ENCODE peak calls at places on chromosomes 2 and 18, in nine cellular contexts. U, A, W, Y, I, E, T, H and Q are unnamed samples.

GRCh38 chr2:120436885-120437603 is 91.1 kb downstream of the INHBB start:
- DNase-seq in H (no peak), T (peak; percentile 57), E (peak; percentile 9), W (no peak), A (no peak), U (peak; percentile 29), I (peak; percentile 31), Y (no peak), Q (no peak)

GRCh38 chr2:223760838-223761502 is 76.4 kb downstream of the AP1S3 start:
- DNase-seq in U (peak; percentile 51), A (no peak), H (peak; percentile 6), E (peak; percentile 92), W (no peak), T (peak; percentile 83), I (peak; percentile 88), Y (no peak), Q (no peak)

GRCh38 chr2:83705146-83705545 is 753.9 kb downstream of the SUCLG1 start:
- DNase-seq in E (no peak), A (no peak), W (no peak), H (no peak), U (no peak), T (no peak), I (no peak), Y (no peak), Q (no peak)

GRCh38 chr2:191601060-191601459 is 76.9 kb upstream of the NABP1 start:
- DNase-seq in I (no peak), T (no peak), U (no peak), E (peak; percentile 44), H (no peak), W (no peak), A (no peak), Y (no peak), Q (no peak)

GRCh38 chr2:13335862-13336535 is 619.3 kb downstream of the TRIB2 start:
- DNase-seq in I (no peak), U (no peak), W (no peak), E (no peak), Y (no peak), H (no peak), T (no peak), A (no peak), Q (no peak)

GRCh38 chr2:241858206-241859016 is at the start of gene PDCD1:
- DNase-seq in E (no peak), T (peak; percentile 31), U (no peak), W (no peak), Y (no peak), H (no peak), I (no peak), A (no peak), Q (no peak)

GRCh38 chr2:44233450-44234128 is 41.7 kb upstream of the SLC3A1 start:
- DNase-seq in A (no peak), U (peak; percentile 65), Y (no peak), W (no peak), T (no peak), E (no peak), H (no peak), I (peak; percentile 74), Q (no peak)

GRCh38 chr2:149601141-149601796 is 13.7 kb upstream of the MMADHC start:
- DNase-seq in E (no peak), Y (no peak), U (peak; percentile 67), W (no peak), I (peak; percentile 79), T (no peak), A (no peak), H (no peak), Q (no peak)

GRCh38 chr2:105769504-105769903 is 24.8 kb downstream of the NCK2 start:
- DNase-seq in A (no peak), Y (no peak), I (no peak), W (no peak), E (no peak), T (no peak), H (no peak), U (no peak), Q (no peak)

GRCh38 chr2:122960727-122961641 is 1064.1 kb upstream of the CNTNAP5 start:
- DNase-seq in E (peak; percentile 64), I (peak; percentile 43), A (no peak), T (no peak), U (peak; percentile 94), H (no peak), W (no peak), Y (no peak), Q (no peak)

GRCh38 chr2:10830641-10831386 is 18.2 kb upstream of the PDIA6 start:
- DNase-seq in E (no peak), A (no peak), I (no peak), U (no peak), Y (no peak), W (no peak), T (no peak), H (no peak), Q (no peak)

GRCh38 chr18:49849331-49850217 is 36.2 kb upstream of the ACAA2 start:
- DNase-seq in U (peak; percentile 85), E (peak; percentile 94), W (no peak), Y (no peak), T (peak; percentile 96), I (peak; percentile 93), H (no peak), A (peak; percentile 40), Q (peak; percentile 42)

GRCh38 chr2:95231723-95232122 is 24.4 kb downstream of the ZNF892 start:
- DNase-seq in U (peak; percentile 89), A (peak; percentile 71), H (no peak), Y (no peak), W (no peak), E (peak; percentile 79), I (peak; percentile 63), T (peak; percentile 75), Q (no peak)

GRCh38 chr2:234273887-234274584 is 222.8 kb downstream of the ARL4C start:
- DNase-seq in U (no peak), Y (no peak), I (no peak), E (no peak), A (no peak), T (no peak), H (no peak), W (no peak), Q (no peak)

GRCh38 chr18:7303306-7303705 is 72.4 kb downstream of the LRRC30 start:
- DNase-seq in A (no peak), W (no peak), E (no peak), I (peak; percentile 19), Y (no peak), U (peak; percentile 45), H (no peak), T (no peak), Q (no peak)

GRCh38 chr2:158935617-158936016 is 32.8 kb upstream of the TANC1 start:
- DNase-seq in A (no peak), E (no peak), I (no peak), W (no peak), Y (no peak), U (no peak), T (no peak), H (no peak), Q (no peak)